ENCODE peak calls at places on chromosomes 6 and 20, in eight cellular contexts. U is spleen; S is NCI-H526; D is stimulated activated naive CD8-positive, alpha-beta T cell treated with anti-CD3 and anti-CD28 coated beads, Interleukin-15, amount 100 ng/mL, for 72 hours; G is ureter; H is KG1; V is NCI-H460; K is activated T-helper 1 cell treated with anti-CD3 and anti-CD28 coated beads, Interleukin-2, amount 50 U/mL, for 16 hours. Y is an unnamed sample.
A peak's percentile ranks its signal among the peaks of the same experiment; 100 is the strongest.

GRCh38 chr6:167103041-167103816 is 19.7 kb upstream of the CCR6 start:
- DNase-seq in D (no peak), K (no peak), U (peak; percentile 85), H (no peak), V (no peak), S (no peak), G (no peak), Y (no peak)

GRCh38 chr6:100446115-100446921 is 18.4 kb downstream of the SIM1 start:
- DNase-seq in U (no peak), K (no peak), H (no peak), G (no peak), D (no peak), V (no peak), S (no peak), Y (no peak)

GRCh38 chr20:44354979-44355502 is 458 bp upstream of the HNF4A start:
- DNase-seq in V (no peak), H (no peak), U (no peak), G (no peak), S (no peak), K (no peak), D (no peak), Y (no peak)

GRCh38 chr6:41347349-41348050 is 12.1 kb downstream of the NCR2 start:
- DNase-seq in D (no peak), H (no peak), V (no peak), U (no peak), K (no peak), S (no peak), G (no peak), Y (no peak)

GRCh38 chr20:52924411-52925271 is 47.5 kb upstream of the TSHZ2 start:
- DNase-seq in D (no peak), U (no peak), H (no peak), G (no peak), K (no peak), S (no peak), V (no peak), Y (no peak)

GRCh38 chr6:106546322-106547052 is 82.8 kb downstream of the RTN4IP1 start:
- DNase-seq in H (no peak), D (no peak), U (no peak), S (no peak), K (no peak), G (no peak), V (peak; percentile 30), Y (no peak)

GRCh38 chr6:79646006-79646405 is 14.9 kb downstream of the SH3BGRL2 start:
- DNase-seq in U (no peak), G (no peak), K (no peak), S (no peak), H (no peak), D (peak; percentile 41), V (no peak), Y (no peak)

GRCh38 chr20:7985916-7986315 is 33.6 kb downstream of the TMX4 start:
- DNase-seq in K (no peak), V (no peak), H (no peak), G (no peak), D (no peak), U (no peak), S (no peak), Y (no peak)

GRCh38 chr6:151765444-151765886 is 42.0 kb upstream of the ESR1 start:
- DNase-seq in D (peak; percentile 27), K (no peak), U (no peak), V (peak; percentile 69), H (peak; percentile 20), G (peak; percentile 65), S (peak; percentile 4), Y (no peak)

GRCh38 chr6:51514396-51515051 is 572.9 kb downstream of the PKHD1 start:
- DNase-seq in D (no peak), K (no peak), G (no peak), V (no peak), H (no peak), S (no peak), U (no peak), Y (no peak)

GRCh38 chr20:19826179-19826914 is 68.3 kb downstream of the RIN2 start:
- DNase-seq in K (no peak), D (no peak), G (no peak), H (no peak), S (no peak), V (no peak), U (no peak), Y (no peak)